ENCODE peak calls at places on chromosomes 2 and 18, in ten cellular contexts. D is Panc1, Z is HL-60, I is stomach, U is GM23338, J is sigmoid colon, Q is HCT116, R is K562, F is HepG2, Y is prostate gland. V is an unnamed sample.

GRCh38 chr2:152222975-152223638 is 47.5 kb upstream of the STAM2 start:
- DNase-seq in D (no peak), Z (peak), I (peak), U (peak), J (peak), Q (no peak), R (no peak), F (peak), Y (peak), V (peak)

GRCh38 chr2:181679544-181679979 is 755 bp downstream of the NEUROD1 start:
- DNase-seq in D (no peak), Z (no peak), I (no peak), U (no peak), J (no peak), Q (no peak), R (no peak), F (no peak), Y (no peak), V (no peak)

GRCh38 chr2:4272261-4272858 is 569.0 kb downstream of the DCDC2C start:
- DNase-seq in D (no peak), Z (no peak), I (no peak), U (no peak), J (no peak), Q (no peak), R (no peak), F (no peak), Y (no peak), V (no peak)

GRCh38 chr2:191020221-191020741 is 6.3 kb upstream of the STAT1 start:
- DNase-seq in D (peak), Z (peak), I (peak), U (peak), J (peak), Q (peak), R (peak), F (peak), Y (peak), V (peak)

GRCh38 chr2:170052151-170052550 is 125.8 kb upstream of the MYO3B start:
- DNase-seq in D (no peak), Z (no peak), I (no peak), U (no peak), J (no peak), Q (no peak), R (no peak), F (no peak), Y (no peak), V (no peak)

GRCh38 chr2:69272803-69273471 is 114.1 kb downstream of the GFPT1 start:
- DNase-seq in D (no peak), Z (peak), I (no peak), U (peak), J (no peak), Q (no peak), R (no peak), F (peak), Y (no peak), V (no peak)

GRCh38 chr18:23121133-23121532 is 14.2 kb upstream of the CABLES1 start:
- DNase-seq in D (no peak), Z (no peak), I (no peak), U (peak), J (no peak), Q (no peak), R (no peak), F (no peak), Y (no peak), V (no peak)

GRCh38 chr2:38030590-38031326 is 45.2 kb downstream of the CYP1B1 start:
- DNase-seq in D (no peak), Z (no peak), I (no peak), U (no peak), J (no peak), Q (no peak), R (no peak), F (no peak), Y (no peak), V (no peak)

GRCh38 chr2:106144621-106145331 is 49.3 kb downstream of the UXS1 start:
- DNase-seq in D (no peak), Z (no peak), I (no peak), U (no peak), J (no peak), Q (no peak), R (no peak), F (no peak), Y (no peak), V (no peak)

GRCh38 chr2:241105641-241106040 is 3.6 kb upstream of the MTERF4 start:
- DNase-seq in D (no peak), Z (no peak), I (no peak), U (no peak), J (no peak), Q (no peak), R (peak), F (no peak), Y (no peak), V (no peak)

GRCh38 chr2:240518981-240519380 is 38.8 kb downstream of the ANKMY1 start:
- DNase-seq in D (no peak), Z (no peak), I (no peak), U (no peak), J (no peak), Q (no peak), R (no peak), F (no peak), Y (no peak), V (no peak)

GRCh38 chr2:139386401-139386800 is 606.2 kb upstream of the NXPH2 start:
- DNase-seq in D (no peak), Z (no peak), I (no peak), U (no peak), J (no peak), Q (no peak), R (no peak), F (no peak), Y (no peak), V (no peak)

GRCh38 chr2:126886906-126887280 is 11.8 kb upstream of the TEX51 start:
- DNase-seq in D (no peak), Z (no peak), I (no peak), U (no peak), J (no peak), Q (no peak), R (no peak), F (no peak), Y (no peak), V (peak)

GRCh38 chr2:215384710-215385109 is 51.2 kb downstream of the FN1 start:
- DNase-seq in D (no peak), Z (no peak), I (no peak), U (no peak), J (no peak), Q (no peak), R (no peak), F (no peak), Y (no peak), V (no peak)

GRCh38 chr2:227228061-227228667 is 63.7 kb downstream of the COL4A3 start:
- DNase-seq in D (no peak), Z (no peak), I (peak), U (no peak), J (peak), Q (no peak), R (no peak), F (no peak), Y (peak), V (no peak)

GRCh38 chr2:148796735-148797512 is 78.1 kb upstream of the KIF5C start:
- DNase-seq in D (no peak), Z (no peak), I (no peak), U (no peak), J (no peak), Q (no peak), R (no peak), F (no peak), Y (no peak), V (no peak)

GRCh38 chr2:54329482-54330225 is 73.6 kb upstream of the TSPYL6 start:
- DNase-seq in D (no peak), Z (no peak), I (no peak), U (no peak), J (no peak), Q (no peak), R (no peak), F (peak), Y (no peak), V (no peak)

GRCh38 chr2:150110548-150110947 is 376.9 kb downstream of the RND3 start:
- DNase-seq in D (no peak), Z (no peak), I (no peak), U (no peak), J (no peak), Q (no peak), R (no peak), F (no peak), Y (no peak), V (no peak)

GRCh38 chr2:157747695-157748370 is 119.2 kb upstream of the ACVR1C start:
- DNase-seq in D (no peak), Z (no peak), I (no peak), U (no peak), J (peak), Q (no peak), R (no peak), F (no peak), Y (no peak), V (no peak)

GRCh38 chr2:136206613-136207012 is 88.7 kb upstream of the CXCR4 start:
- DNase-seq in D (no peak), Z (no peak), I (no peak), U (no peak), J (no peak), Q (no peak), R (no peak), F (no peak), Y (no peak), V (no peak)

GRCh38 chr2:71463342-71463654 is 9.9 kb downstream of the DYSF start:
- DNase-seq in D (no peak), Z (no peak), I (no peak), U (no peak), J (no peak), Q (no peak), R (no peak), F (no peak), Y (no peak), V (no peak)

GRCh38 chr2:202171246-202171833 is 67.1 kb downstream of the SUMO1 start:
- DNase-seq in D (no peak), Z (no peak), I (no peak), U (peak), J (no peak), Q (no peak), R (no peak), F (no peak), Y (no peak), V (no peak)

GRCh38 chr18:37247499-37248161 is 318.0 kb downstream of the CELF4 start:
- DNase-seq in D (no peak), Z (no peak), I (no peak), U (peak), J (no peak), Q (no peak), R (no peak), F (no peak), Y (no peak), V (no peak)

GRCh38 chr2:112876971-112877361 is 34.0 kb upstream of the IL37 start:
- DNase-seq in D (no peak), Z (no peak), I (no peak), U (no peak), J (no peak), Q (no peak), R (no peak), F (no peak), Y (no peak), V (no peak)

GRCh38 chr18:54357082-54357659 is 487 bp downstream of the STARD6 start:
- DNase-seq in D (no peak), Z (peak), I (no peak), U (no peak), J (no peak), Q (no peak), R (no peak), F (no peak), Y (no peak), V (no peak)

GRCh38 chr2:160111951-160112798 is 49.8 kb upstream of the PLA2R1 start:
- DNase-seq in D (no peak), Z (no peak), I (no peak), U (no peak), J (no peak), Q (no peak), R (no peak), F (no peak), Y (no peak), V (no peak)

GRCh38 chr2:228535396-228535795 is 353.9 kb upstream of the SPHKAP start:
- DNase-seq in D (no peak), Z (no peak), I (no peak), U (peak), J (no peak), Q (peak), R (no peak), F (peak), Y (no peak), V (no peak)

GRCh38 chr2:127771756-127772155 is 39.2 kb downstream of the WDR33 start:
- DNase-seq in D (no peak), Z (no peak), I (no peak), U (no peak), J (no peak), Q (no peak), R (no peak), F (no peak), Y (no peak), V (no peak)

GRCh38 chr2:43222472-43223146 is 3.8 kb downstream of the ZFP36L2 start:
- DNase-seq in D (no peak), Z (no peak), I (no peak), U (no peak), J (no peak), Q (no peak), R (no peak), F (no peak), Y (no peak), V (no peak)

GRCh38 chr2:146324954-146325353 is 1519.9 kb upstream of the ACVR2A start:
- DNase-seq in D (no peak), Z (no peak), I (no peak), U (no peak), J (no peak), Q (no peak), R (no peak), F (no peak), Y (no peak), V (no peak)

GRCh38 chr2:217934321-217935131 is 68.3 kb downstream of the TNS1 start:
- DNase-seq in D (no peak), Z (peak), I (no peak), U (no peak), J (peak), Q (no peak), R (no peak), F (no peak), Y (no peak), V (no peak)

GRCh38 chr2:3151153-3151918 is 226.3 kb downstream of the EIPR1 start:
- DNase-seq in D (no peak), Z (peak), I (no peak), U (no peak), J (no peak), Q (no peak), R (no peak), F (no peak), Y (no peak), V (no peak)

GRCh38 chr18:6868033-6868432 is 138.5 kb downstream of the ARHGAP28 start:
- DNase-seq in D (no peak), Z (no peak), I (no peak), U (no peak), J (no peak), Q (no peak), R (no peak), F (no peak), Y (peak), V (no peak)

GRCh38 chr2:120472891-120473309 is 127.0 kb downstream of the INHBB start:
- DNase-seq in D (no peak), Z (no peak), I (no peak), U (no peak), J (peak), Q (no peak), R (no peak), F (no peak), Y (peak), V (peak)
- TF ChIP-seq POLR2AphosphoS5 in D (no peak), Z (no peak), I (peak), U (no peak), J (no peak), Q (no peak), R (no peak), F (no peak), Y (no peak), V (no peak)

DNA sequence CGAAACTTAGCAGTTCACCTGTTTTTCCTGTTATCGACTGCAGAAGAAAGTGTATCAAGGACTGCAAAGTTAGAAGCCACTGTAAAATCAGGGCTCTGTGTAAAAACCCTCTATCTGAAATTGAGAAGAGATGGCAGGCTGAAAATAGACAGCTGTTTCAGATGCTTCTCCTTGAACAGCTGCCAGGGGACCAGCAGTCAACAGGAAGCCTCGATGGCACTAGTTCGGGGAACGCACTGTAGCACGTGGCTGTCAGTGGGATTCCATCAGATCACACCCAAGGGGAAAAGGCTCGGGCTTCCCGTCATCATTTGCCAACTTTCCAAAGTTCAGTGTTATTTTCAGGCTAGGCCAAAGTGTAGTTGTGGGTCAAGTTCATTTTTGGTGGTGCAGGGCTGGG is 316.9 kb downstream of the TXNL1 start:
- DNase-seq in D (no peak), Z (no peak), I (no peak), U (no peak), J (no peak), Q (no peak), R (no peak), F (no peak), Y (no peak), V (no peak)
- TF ChIP-seq POLR2AphosphoS5 in D (no peak), Z (no peak), I (no peak), U (no peak), J (no peak), Q (no peak), R (no peak), F (no peak), Y (no peak), V (no peak)

GRCh38 chr2:226199555-226199954 is 600.1 kb downstream of the IRS1 start:
- DNase-seq in D (no peak), Z (no peak), I (no peak), U (no peak), J (no peak), Q (no peak), R (no peak), F (no peak), Y (no peak), V (no peak)

DNA sequence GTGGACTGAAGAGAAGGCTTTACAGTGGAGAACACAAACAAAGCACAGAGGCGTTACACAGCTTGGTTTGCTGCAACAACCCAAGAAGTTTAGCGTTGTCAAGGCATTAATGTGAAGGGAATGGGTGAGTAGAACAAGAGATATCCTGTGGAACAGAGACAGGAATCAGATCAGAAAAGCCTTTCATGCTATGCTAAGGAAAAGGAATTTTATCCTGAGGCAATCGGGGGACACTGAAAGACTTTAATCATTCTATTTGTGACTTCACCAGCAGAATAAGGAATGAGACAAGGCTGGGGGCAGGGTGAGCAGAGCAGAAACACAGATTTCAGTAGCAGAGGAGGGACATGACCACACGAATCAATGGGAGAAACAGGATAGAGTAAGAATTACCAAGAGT is 600.7 kb downstream of the IRS1 start:
- DNase-seq in D (no peak), Z (no peak), I (no peak), U (no peak), J (no peak), Q (no peak), R (no peak), F (no peak), Y (no peak), V (no peak)
- TF ChIP-seq POLR2AphosphoS5 in D (no peak), Z (no peak), I (no peak), U (no peak), J (no peak), Q (no peak), R (no peak), F (no peak), Y (no peak), V (no peak)

DNA sequence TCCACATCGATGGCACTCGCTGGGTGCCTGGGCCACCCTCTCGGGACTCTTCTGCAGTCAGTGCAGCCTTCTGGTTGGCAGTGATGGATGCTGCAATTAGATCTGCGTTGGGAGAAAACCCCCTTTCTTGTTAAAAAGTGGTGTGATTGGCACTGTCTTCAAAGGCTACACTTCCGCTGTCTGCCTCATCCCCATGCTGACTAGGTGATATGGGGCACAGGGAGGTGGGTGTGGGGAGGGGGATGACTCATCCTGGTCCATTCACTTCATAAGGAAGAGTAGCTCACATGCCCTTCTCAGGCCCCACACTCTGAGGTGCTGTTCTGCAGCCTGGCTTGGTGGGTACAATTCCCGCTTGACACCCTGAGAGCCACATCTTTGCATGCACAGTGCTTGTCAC is 77.4 kb downstream of the THNSL2 start:
- DNase-seq in D (no peak), Z (no peak), I (no peak), U (no peak), J (no peak), Q (no peak), R (no peak), F (no peak), Y (no peak), V (no peak)
- TF ChIP-seq POLR2AphosphoS5 in D (no peak), Z (no peak), I (no peak), U (no peak), J (no peak), Q (no peak), R (no peak), F (no peak), Y (no peak), V (no peak)

V was measured in breast epithelium.